ENCODE peak calls at places on chromosomes 5 and 9, in five cellular contexts. One of them, this sample, is unnamed.
A peak's percentile ranks its signal among the peaks of the same experiment; 100 is the strongest.

GRCh38 chr5:160342413-160342941 is 27.9 kb downstream of the C1QTNF2 start:
- DNase-seq in stomach: peak; percentile 39
- DNase-seq in GM23248: peak; percentile 75
- DNase-seq in heart left ventricle: no peak
- DNase-seq in left ventricle myocardium inferior: no peak
- DNase-seq in this sample: no peak

GRCh38 chr9:122084276-122084675 is 8.8 kb downstream of the TTLL11 start:
- DNase-seq in left ventricle myocardium inferior: no peak
- DNase-seq in GM23248: no peak
- DNase-seq in heart left ventricle: no peak
- DNase-seq in stomach: no peak
- DNase-seq in this sample: no peak

GRCh38 chr9:20551835-20552234 is 70.5 kb downstream of the MLLT3 start:
- DNase-seq in stomach: no peak
- DNase-seq in heart left ventricle: no peak
- DNase-seq in GM23248: no peak
- DNase-seq in left ventricle myocardium inferior: no peak
- DNase-seq in this sample: no peak

GRCh38 chr5:74290634-74291033 is 349.9 kb downstream of the ENC1 start:
- DNase-seq in left ventricle myocardium inferior: no peak
- DNase-seq in GM23248: no peak
- DNase-seq in stomach: no peak
- DNase-seq in heart left ventricle: no peak
- DNase-seq in this sample: no peak

GRCh38 chr5:106522296-106522695 is 1148.4 kb downstream of the EFNA5 start:
- DNase-seq in left ventricle myocardium inferior: no peak
- DNase-seq in stomach: no peak
- DNase-seq in GM23248: no peak
- DNase-seq in heart left ventricle: no peak
- DNase-seq in this sample: no peak

GRCh38 chr9:5122116-5122515 is 63.3 kb downstream of the INSL6 start:
- DNase-seq in heart left ventricle: no peak
- DNase-seq in stomach: no peak
- DNase-seq in left ventricle myocardium inferior: no peak
- DNase-seq in GM23248: no peak
- DNase-seq in this sample: no peak

GRCh38 chr9:83992407-83992806 is 11.8 kb downstream of the RMI1 start:
- DNase-seq in left ventricle myocardium inferior: no peak
- DNase-seq in stomach: no peak
- DNase-seq in GM23248: peak; percentile 38
- DNase-seq in heart left ventricle: no peak
- DNase-seq in this sample: peak; percentile 45

GRCh38 chr9:26159575-26160392 is 481.5 kb upstream of the TUSC1 start:
- DNase-seq in left ventricle myocardium inferior: no peak
- DNase-seq in heart left ventricle: no peak
- DNase-seq in GM23248: peak; percentile 15
- DNase-seq in stomach: no peak
- DNase-seq in this sample: no peak

GRCh38 chr5:54091416-54092130 is 218.8 kb downstream of the ARL15 start:
- DNase-seq in stomach: no peak
- DNase-seq in heart left ventricle: peak; percentile 63
- DNase-seq in GM23248: no peak
- DNase-seq in left ventricle myocardium inferior: peak; percentile 30
- DNase-seq in this sample: no peak

GRCh38 chr5:59020611-59021285 is 437.9 kb downstream of the RAB3C start:
- DNase-seq in GM23248: no peak
- DNase-seq in stomach: no peak
- DNase-seq in left ventricle myocardium inferior: no peak
- DNase-seq in heart left ventricle: no peak
- DNase-seq in this sample: no peak

GRCh38 chr9:112170235-112170634 is 4.9 kb downstream of the SUSD1 start:
- DNase-seq in left ventricle myocardium inferior: no peak
- DNase-seq in GM23248: no peak
- DNase-seq in heart left ventricle: no peak
- DNase-seq in stomach: peak; percentile 79
- DNase-seq in this sample: peak; percentile 65

GRCh38 chr5:172758077-172758835 is 12.7 kb downstream of the DUSP1 start:
- DNase-seq in left ventricle myocardium inferior: no peak
- DNase-seq in stomach: no peak
- DNase-seq in heart left ventricle: peak; percentile 40
- DNase-seq in GM23248: peak; percentile 95
- DNase-seq in this sample: no peak

GRCh38 chr5:55603947-55604346 is 69.2 kb upstream of the PLPP1 start:
- DNase-seq in stomach: no peak
- DNase-seq in heart left ventricle: no peak
- DNase-seq in GM23248: peak; percentile 77
- DNase-seq in left ventricle myocardium inferior: no peak
- DNase-seq in this sample: no peak

GRCh38 chr9:36598281-36598680 is 25.6 kb downstream of the MELK start:
- DNase-seq in left ventricle myocardium inferior: no peak
- DNase-seq in GM23248: peak; percentile 54
- DNase-seq in stomach: no peak
- DNase-seq in heart left ventricle: no peak
- DNase-seq in this sample: no peak

GRCh38 chr5:53478411-53479044 is 1.9 kb upstream of the FST start:
- DNase-seq in GM23248: peak; percentile 60
- DNase-seq in stomach: peak; percentile 37
- DNase-seq in heart left ventricle: no peak
- DNase-seq in left ventricle myocardium inferior: peak; percentile 22
- DNase-seq in this sample: peak; percentile 30

GRCh38 chr5:96254980-96255681 is 177.9 kb downstream of the PCSK1 start:
- DNase-seq in left ventricle myocardium inferior: no peak
- DNase-seq in heart left ventricle: no peak
- DNase-seq in GM23248: peak; percentile 90
- DNase-seq in stomach: peak; percentile 31
- DNase-seq in this sample: peak; percentile 31

GRCh38 chr9:109726122-109726521 is 53.9 kb upstream of the PALM2AKAP2 start:
- DNase-seq in stomach: no peak
- DNase-seq in heart left ventricle: no peak
- DNase-seq in left ventricle myocardium inferior: no peak
- DNase-seq in GM23248: no peak
- DNase-seq in this sample: no peak

GRCh38 chr5:24363789-24364534 is 280.8 kb downstream of the CDH10 start:
- DNase-seq in stomach: no peak
- DNase-seq in GM23248: no peak
- DNase-seq in heart left ventricle: no peak
- DNase-seq in left ventricle myocardium inferior: no peak
- DNase-seq in this sample: no peak

GRCh38 chr5:147819371-147819770 is 12.1 kb downstream of the SPINK1 start:
- DNase-seq in GM23248: no peak
- DNase-seq in stomach: no peak
- DNase-seq in heart left ventricle: no peak
- DNase-seq in left ventricle myocardium inferior: no peak
- DNase-seq in this sample: no peak

GRCh38 chr5:6482735-6483134 is 34.1 kb downstream of the UBE2QL1 start:
- DNase-seq in GM23248: no peak
- DNase-seq in heart left ventricle: no peak
- DNase-seq in stomach: peak; percentile 10
- DNase-seq in left ventricle myocardium inferior: no peak
- DNase-seq in this sample: no peak

GRCh38 chr5:164097747-164098146 is 592.3 kb downstream of the MAT2B start:
- DNase-seq in GM23248: no peak
- DNase-seq in stomach: no peak
- DNase-seq in heart left ventricle: no peak
- DNase-seq in left ventricle myocardium inferior: no peak
- DNase-seq in this sample: no peak

GRCh38 chr9:112193562-112194288 is 18.6 kb upstream of the SUSD1 start:
- DNase-seq in heart left ventricle: no peak
- DNase-seq in stomach: no peak
- DNase-seq in GM23248: no peak
- DNase-seq in left ventricle myocardium inferior: no peak
- DNase-seq in this sample: no peak

GRCh38 chr5:157306690-157307089 is 40.8 kb downstream of the CYFIP2 start:
- DNase-seq in stomach: no peak
- DNase-seq in left ventricle myocardium inferior: no peak
- DNase-seq in GM23248: no peak
- DNase-seq in heart left ventricle: no peak
- DNase-seq in this sample: no peak

GRCh38 chr5:95738834-95739233 is 7.7 kb downstream of the RHOBTB3 start:
- DNase-seq in heart left ventricle: no peak
- DNase-seq in stomach: no peak
- DNase-seq in left ventricle myocardium inferior: no peak
- DNase-seq in GM23248: no peak
- DNase-seq in this sample: no peak

GRCh38 chr9:131045300-131046092 is 36.5 kb downstream of the LAMC3 start:
- DNase-seq in GM23248: peak; percentile 47
- DNase-seq in left ventricle myocardium inferior: no peak
- DNase-seq in stomach: no peak
- DNase-seq in heart left ventricle: no peak
- DNase-seq in this sample: no peak

GRCh38 chr9:94861589-94862241 is 135.2 kb downstream of the AOPEP start:
- DNase-seq in heart left ventricle: no peak
- DNase-seq in left ventricle myocardium inferior: no peak
- DNase-seq in GM23248: peak; percentile 94
- DNase-seq in stomach: no peak
- DNase-seq in this sample: no peak

GRCh38 chr5:170154744-170155143 is 49.0 kb downstream of the FOXI1 start:
- DNase-seq in heart left ventricle: no peak
- DNase-seq in stomach: no peak
- DNase-seq in left ventricle myocardium inferior: no peak
- DNase-seq in GM23248: no peak
- DNase-seq in this sample: no peak

GRCh38 chr5:150946351-150946905 is 41.6 kb upstream of the ZNF300 start:
- DNase-seq in stomach: peak; percentile 54
- DNase-seq in left ventricle myocardium inferior: peak; percentile 86
- DNase-seq in GM23248: peak; percentile 37
- DNase-seq in heart left ventricle: peak; percentile 91
- DNase-seq in this sample: peak; percentile 88

GRCh38 chr5:14025566-14026276 is 81.2 kb upstream of the DNAH5 start:
- DNase-seq in stomach: no peak
- DNase-seq in GM23248: no peak
- DNase-seq in heart left ventricle: no peak
- DNase-seq in left ventricle myocardium inferior: no peak
- DNase-seq in this sample: no peak

GRCh38 chr5:135883441-135883840 is 12.2 kb downstream of the IL9 start:
- DNase-seq in left ventricle myocardium inferior: no peak
- DNase-seq in GM23248: no peak
- DNase-seq in stomach: no peak
- DNase-seq in heart left ventricle: no peak
- DNase-seq in this sample: no peak

GRCh38 chr9:72473474-72474241 is 47.8 kb upstream of the TMC1 start:
- DNase-seq in left ventricle myocardium inferior: no peak
- DNase-seq in GM23248: peak; percentile 67
- DNase-seq in stomach: no peak
- DNase-seq in heart left ventricle: no peak
- DNase-seq in this sample: no peak

GRCh38 chr9:90432951-90433350 is 209.7 kb downstream of the DIRAS2 start:
- DNase-seq in heart left ventricle: no peak
- DNase-seq in left ventricle myocardium inferior: no peak
- DNase-seq in stomach: no peak
- DNase-seq in GM23248: no peak
- DNase-seq in this sample: no peak

GRCh38 chr9:90428517-90428916 is 214.1 kb downstream of the DIRAS2 start:
- DNase-seq in left ventricle myocardium inferior: no peak
- DNase-seq in GM23248: no peak
- DNase-seq in heart left ventricle: no peak
- DNase-seq in stomach: no peak
- DNase-seq in this sample: no peak

GRCh38 chr9:90433398-90433890 is 209.2 kb downstream of the DIRAS2 start:
- DNase-seq in GM23248: no peak
- DNase-seq in stomach: peak; percentile 31
- DNase-seq in heart left ventricle: no peak
- DNase-seq in left ventricle myocardium inferior: no peak
- DNase-seq in this sample: peak; percentile 10
- H3K27ac ChIP-seq in GM23248: no peak overlapping the region
- H3K27ac ChIP-seq in stomach: no peak overlapping the region
- H3K27ac ChIP-seq in heart left ventricle: no peak overlapping the region
- H3K27ac ChIP-seq in left ventricle myocardium inferior: no peak overlapping the region
- H3K27ac ChIP-seq in this sample: no peak overlapping the region

GRCh38 chr9:126335837-126336236 is 9.2 kb downstream of the MVB12B start:
- DNase-seq in stomach: no peak
- DNase-seq in GM23248: no peak
- DNase-seq in left ventricle myocardium inferior: no peak
- DNase-seq in heart left ventricle: no peak
- DNase-seq in this sample: no peak
- H3K27ac ChIP-seq in stomach: no peak overlapping the region
- H3K27ac ChIP-seq in GM23248: no peak overlapping the region
- H3K27ac ChIP-seq in left ventricle myocardium inferior: peak overlapping the region; percentile 67
- H3K27ac ChIP-seq in heart left ventricle: no peak overlapping the region
- H3K27ac ChIP-seq in this sample: no peak overlapping the region

GRCh38 chr5:372556-372910 is 51.0 kb downstream of the AHRR start:
- DNase-seq in stomach: peak; percentile 20
- DNase-seq in left ventricle myocardium inferior: no peak
- DNase-seq in GM23248: no peak
- DNase-seq in heart left ventricle: no peak
- DNase-seq in this sample: no peak
- H3K27ac ChIP-seq in stomach: no peak overlapping the region
- H3K27ac ChIP-seq in left ventricle myocardium inferior: no peak overlapping the region
- H3K27ac ChIP-seq in GM23248: peak overlapping the region; percentile 72
- H3K27ac ChIP-seq in heart left ventricle: no peak overlapping the region
- H3K27ac ChIP-seq in this sample: no peak overlapping the region

DNA sequence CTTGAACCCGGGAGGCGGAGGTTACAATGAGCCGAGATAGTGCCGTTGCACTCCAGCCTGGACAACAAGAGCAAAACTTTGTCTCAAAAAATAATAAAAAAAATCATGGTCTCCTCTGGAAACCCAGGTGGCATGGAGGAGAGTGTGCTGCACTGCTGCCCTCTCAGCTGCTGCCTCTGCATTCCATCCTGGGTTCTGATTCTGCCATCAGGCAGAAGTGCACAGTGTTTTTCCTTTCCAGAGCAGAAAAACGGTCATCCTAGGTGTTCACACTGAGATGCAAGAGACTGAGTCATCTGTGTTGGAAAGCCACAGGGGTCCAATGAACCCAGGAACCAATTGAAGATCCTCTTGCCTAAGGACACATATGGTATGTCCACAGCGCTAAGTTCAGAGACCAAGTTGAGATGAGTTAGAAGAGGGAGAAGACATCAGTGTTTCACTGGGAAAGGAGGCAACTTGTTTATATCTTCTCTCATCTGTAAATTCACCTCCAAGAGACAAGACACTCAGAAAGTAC is 88.8 kb upstream of the DMRT1 start:
- DNase-seq in heart left ventricle: no peak
- DNase-seq in GM23248: peak; percentile 36
- DNase-seq in left ventricle myocardium inferior: no peak
- DNase-seq in stomach: no peak
- DNase-seq in this sample: no peak
- H3K27ac ChIP-seq in heart left ventricle: no peak overlapping the region
- H3K27ac ChIP-seq in GM23248: peak overlapping the region; percentile 85
- H3K27ac ChIP-seq in left ventricle myocardium inferior: peak overlapping the region; percentile 94
- H3K27ac ChIP-seq in stomach: no peak overlapping the region
- H3K27ac ChIP-seq in this sample: no peak overlapping the region

This sample was measured in body of pancreas.